ENCODE peak calls at places on chromosomes 16 and 17, in seven cellular contexts. V is NB4, E is cardiac fibroblast, D is HAP-1, O is ascending aorta, C is fibroblast of lung, T is BE2C. N is an unnamed sample.

GRCh38 chr17:34464812-34465211 is 101.8 kb upstream of the CCL1 start:
- DNase-seq in C (no peak), O (no peak), V (no peak), D (no peak), T (no peak), E (no peak), N (no peak)

GRCh38 chr17:64004903-64005733 is 7.0 kb downstream of the PRR29 start:
- DNase-seq in C (no peak), E (no peak), O (no peak), D (no peak), T (no peak), V (no peak), N (no peak)

GRCh38 chr16:89864421-89864820 is 9.0 kb upstream of the TCF25 start:
- DNase-seq in E (peak), D (no peak), V (no peak), O (no peak), T (no peak), C (peak), N (no peak)

GRCh38 chr16:88753191-88753590 is 31.8 kb downstream of the PIEZO1 start:
- DNase-seq in O (no peak), E (no peak), V (no peak), T (no peak), C (no peak), D (no peak), N (no peak)

GRCh38 chr16:46739934-46740333 is 8.2 kb downstream of the MYLK3 start:
- DNase-seq in O (no peak), C (no peak), E (no peak), V (no peak), T (no peak), D (no peak), N (no peak)

GRCh38 chr16:78291642-78292041 is 192.2 kb downstream of the WWOX start:
- DNase-seq in T (no peak), V (no peak), E (no peak), D (no peak), C (no peak), O (no peak), N (no peak)

GRCh38 chr16:65372171-65372570 is 250.3 kb upstream of the CDH11 start:
- DNase-seq in C (no peak), T (no peak), V (peak), O (no peak), E (no peak), D (no peak), N (no peak)

GRCh38 chr16:50539822-50540710 is 8.1 kb upstream of the NKD1 start:
- DNase-seq in D (no peak), T (no peak), O (no peak), V (peak), C (no peak), E (no peak), N (no peak)

GRCh38 chr16:1175566-1176279 is 22.8 kb downstream of the CACNA1H start:
- DNase-seq in O (no peak), V (no peak), T (no peak), C (peak), E (no peak), D (no peak), N (no peak)

GRCh38 chr16:87945351-87946042 is 5.7 kb upstream of the BANP start:
- DNase-seq in D (no peak), T (peak), E (peak), O (no peak), C (peak), V (no peak), N (no peak)

GRCh38 chr16:69709456-69710084 is 16.8 kb downstream of the NQO1 start:
- DNase-seq in V (peak), D (peak), O (no peak), C (peak), T (no peak), E (peak), N (no peak)

DNA sequence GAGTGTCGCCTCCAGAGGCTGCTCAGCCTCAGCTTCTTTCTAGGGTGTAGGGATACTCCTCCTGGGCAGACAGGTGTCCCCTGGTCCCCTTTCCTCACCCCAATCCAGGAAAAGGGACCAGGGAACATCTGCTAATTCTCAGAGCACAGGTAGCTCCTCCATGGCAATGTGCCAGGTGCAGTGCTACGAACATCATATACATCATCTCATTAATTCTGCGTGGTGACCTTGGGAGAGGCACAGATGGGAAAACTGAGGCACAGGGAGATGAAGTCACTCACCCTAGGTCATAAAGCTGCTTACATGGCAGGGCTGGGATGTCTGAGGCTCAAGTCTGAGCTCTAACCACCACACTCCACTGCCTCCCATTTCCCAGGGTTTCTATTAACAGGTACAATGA is 11.7 kb downstream of the HDAC5 start:
- DNase-seq in E (no peak), T (no peak), C (no peak), O (no peak), V (no peak), D (no peak), N (no peak)
- H3K4me3 ChIP-seq in E (no peak), T (no peak), C (no peak), O (peak), V (no peak), D (no peak), N (no peak)

GRCh38 chr17:39364236-39365025 is 37.0 kb downstream of the FBXL20 start:
- DNase-seq in O (no peak), V (peak), E (peak), T (no peak), C (peak), D (no peak), N (no peak)
- H3K4me3 ChIP-seq in O (peak), V (no peak), E (no peak), T (no peak), C (no peak), D (no peak), N (no peak)

DNA sequence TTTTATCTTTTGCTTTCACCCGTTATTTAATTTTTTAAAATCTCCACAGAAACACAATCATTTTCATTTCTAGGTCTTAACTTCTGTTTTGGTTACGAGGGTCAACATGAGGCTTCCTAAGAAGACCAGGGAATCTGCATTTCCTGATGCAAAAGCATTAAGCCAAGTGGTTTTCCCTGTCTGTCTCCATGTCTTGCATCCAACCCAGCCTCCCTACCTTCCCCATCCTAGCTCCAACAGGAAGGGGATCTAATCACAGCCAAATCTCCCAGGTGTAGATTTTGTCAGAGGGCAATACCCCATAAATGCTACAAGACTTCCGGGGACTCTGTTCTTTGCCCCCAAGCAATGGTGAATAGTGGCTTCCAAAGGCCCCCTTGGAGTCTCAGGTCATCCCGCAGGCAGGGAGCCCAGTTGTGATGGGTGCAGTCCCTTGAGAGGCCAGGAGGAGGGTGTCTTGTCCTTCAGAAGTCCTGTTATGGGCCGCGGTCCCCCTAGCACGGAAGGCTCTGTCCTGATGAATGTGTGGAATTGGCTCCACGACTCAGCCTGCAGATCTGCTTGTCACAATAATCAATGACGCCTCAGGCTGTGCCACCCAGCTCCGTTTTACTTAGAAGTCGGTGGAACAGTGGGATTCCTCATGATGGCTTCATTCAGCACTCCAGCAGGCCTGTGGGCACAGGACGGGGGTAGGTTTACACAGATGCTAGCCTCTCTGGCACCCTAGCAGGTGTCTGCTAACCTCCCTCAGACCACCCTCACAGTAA is 141.1 kb downstream of the RGS9 start:
- DNase-seq in V (peak), T (peak), D (peak), C (peak), E (peak), O (no peak), N (no peak)
- H3K4me3 ChIP-seq in V (no peak), T (no peak), D (no peak), C (no peak), E (no peak), O (peak), N (no peak)

GRCh38 chr17:35795871-35796265 is 427 bp upstream of the MMP28 start:
- DNase-seq in E (no peak), V (no peak), D (no peak), O (no peak), T (no peak), C (no peak), N (no peak)
- H3K4me3 ChIP-seq in E (peak), V (no peak), D (peak), O (peak), T (peak), C (no peak), N (peak)

DNA sequence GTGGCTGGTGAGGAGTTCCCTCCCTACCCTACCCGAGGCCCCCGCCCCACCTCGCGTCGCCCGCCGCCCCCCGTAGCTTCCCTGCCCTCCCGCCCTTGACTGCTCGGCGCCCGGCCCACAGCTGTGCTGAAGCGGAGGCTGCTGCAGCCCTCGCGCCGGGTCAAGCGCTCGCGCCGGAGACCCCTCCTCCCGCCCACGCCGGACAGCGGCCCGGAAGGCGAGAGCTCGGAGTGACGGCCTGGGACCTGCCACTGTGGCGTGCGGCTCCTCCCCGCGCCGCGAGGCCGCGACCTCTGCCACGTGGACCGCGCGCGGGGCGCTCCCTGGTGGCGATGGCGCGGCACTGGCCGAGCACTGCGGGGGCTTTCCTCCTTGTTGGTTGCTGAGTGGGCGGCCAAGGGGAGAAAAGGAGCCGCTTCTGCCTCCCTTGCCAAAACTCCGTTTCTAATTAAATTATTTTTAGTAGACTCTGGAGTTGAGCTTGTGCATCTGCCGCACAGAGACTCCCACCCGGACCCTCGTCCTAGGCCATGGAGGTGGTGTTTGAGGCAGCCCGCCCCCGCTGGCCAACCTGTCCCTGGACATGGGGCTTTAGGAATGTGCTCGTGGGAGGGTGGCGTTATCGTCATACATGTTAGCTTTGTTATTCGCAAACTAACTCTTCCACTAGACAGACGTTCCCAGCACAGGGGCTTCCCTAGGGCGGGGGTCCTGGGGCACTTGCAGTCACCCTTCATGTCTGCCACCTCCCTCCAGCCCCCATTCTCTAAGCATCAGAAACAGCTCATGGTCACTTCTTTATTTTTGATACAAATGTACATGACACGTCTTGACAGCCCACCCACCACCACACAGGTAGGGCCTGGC is 4.4 kb downstream of the TP53I13 start:
- DNase-seq in O (no peak), T (peak), C (peak), E (peak), D (no peak), V (no peak), N (no peak)
- H3K4me3 ChIP-seq in O (peak), T (peak), C (no peak), E (no peak), D (no peak), V (no peak), N (peak)

DNA sequence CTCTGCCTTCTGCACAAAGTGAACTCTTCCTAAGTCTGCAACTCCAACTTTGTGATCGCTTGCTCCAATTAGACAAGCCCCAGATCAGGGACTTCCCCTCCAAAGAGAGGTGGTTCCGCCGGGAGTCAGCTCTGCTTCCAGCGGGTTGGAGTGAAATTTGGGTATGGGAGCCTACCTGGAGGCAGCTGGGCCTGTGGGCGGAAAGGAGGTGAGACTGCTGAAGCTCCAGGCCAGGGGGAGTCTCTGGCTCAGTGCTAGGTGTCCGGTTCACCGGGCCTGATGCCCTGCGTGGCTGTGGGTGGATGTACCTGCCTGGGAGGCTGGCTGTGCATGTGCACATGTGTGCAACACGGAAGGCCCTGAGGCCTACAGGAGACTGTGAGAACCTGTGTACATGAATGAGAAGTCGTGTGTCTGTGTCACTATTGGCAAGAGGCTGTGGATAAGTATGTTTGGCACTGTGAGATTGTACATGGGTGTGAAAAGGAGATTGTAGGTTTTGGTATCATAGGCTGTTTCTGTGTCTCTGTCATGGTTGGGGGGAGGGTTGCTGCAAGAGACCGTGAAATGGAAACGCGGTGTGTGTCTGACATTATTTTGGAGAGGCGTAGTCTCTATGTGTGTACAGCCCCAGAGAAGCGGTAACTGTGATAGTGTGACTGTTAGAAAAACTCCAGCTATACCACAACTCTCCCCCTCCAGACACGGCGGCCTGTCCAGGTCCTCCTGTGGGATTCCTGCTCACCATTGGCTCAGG is 4.2 kb downstream of the LHX1 start:
- DNase-seq in O (no peak), C (no peak), E (no peak), D (no peak), T (no peak), V (no peak), N (no peak)
- H3K4me3 ChIP-seq in O (no peak), C (no peak), E (no peak), D (no peak), T (no peak), V (no peak), N (no peak)

DNA sequence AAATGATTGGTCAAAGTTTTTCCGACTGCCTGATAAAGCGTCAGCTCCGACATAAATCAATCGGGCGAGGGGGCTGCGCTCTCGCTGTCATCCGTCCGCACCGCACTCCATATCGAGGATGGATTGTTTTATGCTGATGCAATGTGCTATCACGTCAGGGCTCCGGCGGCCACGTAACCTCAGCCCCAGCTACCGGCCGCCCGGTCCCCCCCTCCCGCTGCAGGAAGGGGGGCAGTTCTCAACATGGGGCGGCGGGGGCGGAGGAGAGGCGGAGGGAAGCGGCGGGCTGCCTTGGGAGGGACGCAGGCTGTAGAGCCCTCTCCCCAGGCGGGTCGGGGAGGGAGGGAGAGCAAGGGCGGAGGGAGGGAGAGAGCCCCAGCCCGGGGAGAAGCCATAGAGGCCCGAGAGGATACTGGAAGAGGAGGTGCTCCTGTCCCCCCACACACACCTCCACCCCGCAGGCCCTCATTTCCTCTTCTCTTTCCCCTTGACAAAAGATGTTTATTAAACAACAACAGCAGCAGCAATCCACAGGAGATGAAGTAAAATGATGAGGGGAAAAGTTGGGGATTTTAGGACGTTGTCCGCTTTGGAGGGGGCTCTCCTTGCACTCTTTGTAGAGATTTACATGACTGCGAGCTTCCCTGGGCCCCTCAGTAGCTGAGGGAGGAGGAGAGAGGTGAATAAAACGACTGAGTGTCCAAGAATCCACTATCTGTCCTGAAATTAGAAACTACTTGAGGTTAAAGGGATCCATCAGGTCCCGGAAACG is 498 bp upstream of the HOXB9 start:
- DNase-seq in V (peak), T (no peak), C (peak), D (no peak), O (no peak), E (no peak), N (no peak)
- H3K4me3 ChIP-seq in V (no peak), T (no peak), C (no peak), D (peak), O (peak), E (no peak), N (peak)